ENCODE peak calls at places on chromosomes 4 and X, in four cellular contexts. I is colonic mucosa, A is PC-3, R is endodermal cell. S is an unnamed sample.

GRCh38 chrX:80876877-80877276 is 67.2 kb upstream of the BRWD3 start:
- DNase-seq in A (peak), R (no peak), I (no peak), S (no peak)

GRCh38 chrX:41672643-41673042 is 16.1 kb upstream of the GPR34 start:
- DNase-seq in I (no peak), A (no peak), R (no peak), S (no peak)

GRCh38 chrX:31117195-31117594 is 45.4 kb upstream of the FTHL17 start:
- DNase-seq in I (no peak), A (no peak), R (no peak), S (no peak)

GRCh38 chrX:13101439-13102139 is 57.2 kb upstream of the FAM9C start:
- DNase-seq in A (peak), I (peak), R (no peak), S (peak)

GRCh38 chr4:159298502-159298901 is 195.6 kb downstream of the RAPGEF2 start:
- DNase-seq in A (no peak), R (no peak), I (no peak), S (no peak)

GRCh38 chr4:76251448-76252270 is at the start of gene FAM47E:
- DNase-seq in I (peak), R (peak), A (peak), S (peak)

GRCh38 chrX:19882066-19882775 is 5.2 kb downstream of the SH3KBP1 start:
- DNase-seq in R (no peak), A (no peak), I (no peak), S (no peak)

GRCh38 chr4:544386-545105 is 31.5 kb downstream of the TMEM271 start:
- DNase-seq in I (no peak), R (no peak), A (no peak), S (peak)

GRCh38 chr4:167025651-167026050 is 208.6 kb downstream of the SPOCK3 start:
- DNase-seq in A (peak), R (no peak), I (no peak), S (no peak)

GRCh38 chr4:94595013-94595412 is 143.3 kb downstream of the PDLIM5 start:
- DNase-seq in R (no peak), I (no peak), A (no peak), S (no peak)
- H3K9ac ChIP-seq in R (no peak), I (no peak), A (no peak), S (no peak)

GRCh38 chrX:153688534-153688899 is 791 bp downstream of the SLC6A8 start:
- DNase-seq in A (no peak), I (no peak), R (no peak), S (peak)
- H3K9ac ChIP-seq in A (no peak), I (peak), R (no peak), S (no peak)

DNA sequence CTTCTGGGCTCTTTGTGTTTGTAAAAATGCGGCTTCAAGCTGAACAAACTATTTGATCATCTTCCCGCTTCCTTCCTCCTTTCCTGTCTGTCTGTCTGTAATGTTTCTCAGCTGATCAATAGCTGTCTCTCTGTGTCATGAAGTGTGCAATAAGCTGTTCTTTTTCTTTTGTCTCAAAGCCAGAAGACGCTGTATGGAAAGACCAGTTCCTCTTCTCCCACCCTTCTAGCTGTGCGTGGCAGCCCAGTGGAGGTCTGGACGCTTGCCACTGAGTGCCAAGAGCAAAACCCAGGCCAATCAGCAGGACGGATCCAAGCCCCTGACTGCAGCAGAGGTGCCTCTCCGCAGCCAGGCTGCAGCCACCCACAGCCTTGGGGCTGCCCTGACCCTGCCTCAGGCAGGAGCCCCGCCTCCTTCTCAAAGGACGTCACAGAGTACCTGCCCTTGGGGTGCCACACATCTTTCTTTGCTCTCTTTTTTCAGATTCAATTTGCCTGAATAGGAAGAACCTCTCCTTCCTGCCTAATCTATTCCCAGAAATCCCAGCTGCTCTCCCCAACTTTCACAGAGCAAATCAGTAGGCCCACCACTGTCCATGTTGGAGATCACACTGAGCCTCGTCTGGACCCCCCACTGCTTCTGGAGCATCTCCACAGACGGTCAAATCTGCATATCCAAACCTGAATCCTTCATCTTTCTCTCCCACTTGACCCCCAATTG is 59.1 kb downstream of the MAML3 start:
- DNase-seq in I (peak), A (peak), R (peak), S (peak)
- H3K9ac ChIP-seq in I (no peak), A (peak), R (no peak), S (no peak)

GRCh38 chrX:360496-361150 is 26.1 kb downstream of the PPP2R3B start:
- DNase-seq in I (no peak), R (no peak), A (no peak), S (peak)

GRCh38 chrX:361231-362145 is 25.2 kb downstream of the PPP2R3B start:
- DNase-seq in R (no peak), I (no peak), A (no peak), S (peak)

GRCh38 chrX:362351-362750 is 24.4 kb downstream of the PPP2R3B start:
- DNase-seq in A (no peak), R (no peak), I (no peak), S (peak)

GRCh38 chrX:363621-364375 is 22.9 kb downstream of the PPP2R3B start:
- DNase-seq in I (no peak), A (no peak), R (no peak), S (peak)

DNA sequence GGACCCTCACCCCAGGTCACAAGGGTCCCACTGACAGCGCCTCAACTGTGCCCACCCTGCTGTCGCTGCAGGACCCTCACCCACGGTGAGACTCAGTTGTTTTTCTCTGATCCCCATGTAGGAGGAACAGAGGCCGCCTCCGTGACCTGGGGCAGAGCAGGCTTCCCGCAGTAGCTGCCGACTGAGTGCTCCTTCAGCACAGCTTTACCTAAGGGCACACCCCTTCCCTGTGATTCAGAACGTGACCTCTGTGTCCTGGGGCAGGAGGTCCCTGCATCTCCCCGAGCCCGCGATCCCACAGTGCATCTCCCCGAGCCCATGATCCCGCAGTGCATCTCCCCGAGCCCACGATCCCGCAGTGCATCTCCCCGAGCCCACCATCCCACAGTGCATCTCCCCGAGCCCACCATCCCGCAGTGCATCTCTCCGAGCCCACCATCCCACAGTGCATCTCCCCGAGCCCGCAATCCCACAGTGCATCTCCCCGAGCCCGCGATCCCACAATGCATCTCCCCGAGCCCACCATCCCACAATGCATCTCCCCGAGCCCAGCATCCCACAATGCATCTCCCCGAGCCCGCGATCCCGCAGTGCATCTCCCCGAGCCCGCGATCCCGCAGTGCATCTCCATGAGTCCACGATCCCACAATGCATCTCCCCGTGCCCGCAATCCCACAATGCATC is 23.6 kb downstream of the PPP2R3B start:
- DNase-seq in A (no peak), R (no peak), I (no peak), S (peak)
- H3K9ac ChIP-seq in A (no peak), R (no peak), I (no peak), S (no peak)

GRCh38 chr4:19735012-19735411 is 516.7 kb upstream of the SLIT2 start:
- DNase-seq in I (no peak), A (no peak), R (no peak), S (no peak)
- H3K9ac ChIP-seq in I (no peak), A (no peak), R (no peak), S (no peak)

DNA sequence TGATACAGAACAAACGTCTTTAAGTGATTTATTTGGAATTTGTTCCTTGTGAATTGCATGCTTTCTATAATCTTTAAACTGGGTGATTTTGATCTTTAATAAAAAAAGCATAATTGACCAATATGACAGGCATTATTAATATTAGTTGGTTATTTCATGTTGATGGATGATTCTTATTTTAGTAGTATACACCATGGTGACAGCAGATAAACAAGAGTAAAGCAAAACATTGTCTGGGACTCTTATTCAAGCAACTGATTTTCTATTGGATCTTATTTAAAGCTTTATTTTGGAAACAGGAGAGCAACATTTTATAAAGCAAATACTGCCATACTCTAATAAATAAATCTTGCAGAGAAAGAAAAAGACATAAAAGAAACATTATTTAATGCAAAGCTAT is 591.4 kb upstream of the GNPDA2 start:
- DNase-seq in R (no peak), I (no peak), A (no peak), S (no peak)
- H3K9ac ChIP-seq in R (no peak), I (no peak), A (no peak), S (no peak)

GRCh38 chr4:3250956-3251690 is 2.2 kb downstream of the MSANTD1 start:
- DNase-seq in I (no peak), A (no peak), R (peak), S (peak)
- H3K9ac ChIP-seq in I (no peak), A (no peak), R (no peak), S (no peak)

GRCh38 chr4:53476232-53477037 is 99.0 kb downstream of the FIP1L1 start:
- DNase-seq in I (no peak), R (peak), A (peak), S (no peak)

GRCh38 chr4:53477666-53478065 is 100.2 kb downstream of the FIP1L1 start:
- DNase-seq in A (no peak), R (no peak), I (no peak), S (no peak)

GRCh38 chr4:53479731-53480525 is 102.5 kb downstream of the FIP1L1 start:
- DNase-seq in R (no peak), A (peak), I (no peak), S (no peak)

GRCh38 chr4:53478671-53479456 is 101.4 kb downstream of the FIP1L1 start:
- DNase-seq in R (no peak), A (peak), I (no peak), S (no peak)

GRCh38 chr4:53477038-53477565 is 99.7 kb downstream of the FIP1L1 start:
- DNase-seq in I (no peak), R (no peak), A (no peak), S (no peak)
- H3K9ac ChIP-seq in I (no peak), R (no peak), A (no peak), S (no peak)

GRCh38 chr4:103026868-103027267 is 7.4 kb upstream of the SLC9B1 start:
- DNase-seq in R (no peak), A (no peak), I (no peak), S (no peak)

GRCh38 chr4:103024996-103025395 is 5.5 kb upstream of the SLC9B1 start:
- DNase-seq in A (no peak), R (no peak), I (no peak), S (no peak)

GRCh38 chr4:103019319-103020124 is at the start of gene SLC9B1:
- DNase-seq in I (peak), A (peak), R (peak), S (peak)

GRCh38 chr4:103018391-103019318 is 850 bp downstream of the SLC9B1 start:
- DNase-seq in R (no peak), A (no peak), I (peak), S (no peak)

DNA sequence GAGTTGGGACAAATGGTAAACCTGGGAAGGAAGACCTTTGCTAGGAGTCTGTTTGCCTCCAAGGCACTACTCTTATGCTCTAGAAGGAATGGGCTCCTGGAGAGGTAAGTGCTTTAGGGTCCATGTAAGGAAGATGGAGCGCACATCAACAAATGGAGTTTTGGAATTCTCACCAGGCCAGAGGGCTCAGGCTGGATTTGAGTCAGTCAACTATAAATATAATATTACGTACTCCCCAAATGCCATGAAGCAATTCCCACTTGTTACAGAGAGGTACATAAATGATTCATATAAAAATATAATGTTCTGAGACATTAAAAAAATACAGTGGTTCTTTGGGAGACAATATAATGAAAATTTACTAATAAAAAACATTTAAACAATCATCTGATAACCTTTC is 1.6 kb upstream of the SLC9B1 start:
- DNase-seq in A (no peak), R (no peak), I (no peak), S (no peak)
- H3K9ac ChIP-seq in A (no peak), R (no peak), I (no peak), S (no peak)